ENCODE peak calls at places on chromosomes 5 and 9, in seven cellular contexts. G, Q, Z, E, B, I and A are unnamed samples.
A peak's percentile ranks its signal among the peaks of the same experiment; 100 is the strongest.

GRCh38 chr9:135344523-135344901 is 135.1 kb upstream of the PPP1R26 start:
- DNase-seq in G (no peak), Q (no peak), Z (no peak), E (no peak), B (no peak), I (no peak), A (no peak)

GRCh38 chr9:32989651-32990050 is 11.8 kb downstream of the APTX start:
- DNase-seq in G (peak; percentile 6), Q (peak; percentile 37), Z (no peak), E (no peak), B (no peak), I (no peak), A (no peak)

GRCh38 chr5:167128581-167128980 is 1162.9 kb upstream of the WWC1 start:
- DNase-seq in G (no peak), Q (no peak), Z (no peak), E (no peak), B (no peak), I (no peak), A (peak; percentile 47)

GRCh38 chr9:134475051-134475790 is 149.0 kb downstream of the RXRA start:
- DNase-seq in G (peak; percentile 30), Q (peak; percentile 81), Z (peak; percentile 81), E (peak; percentile 90), B (no peak), I (peak; percentile 93), A (no peak)

GRCh38 chr9:90970603-90971002 is 169.0 kb downstream of the SYK start:
- DNase-seq in G (no peak), Q (peak; percentile 75), Z (peak; percentile 49), E (no peak), B (no peak), I (no peak), A (peak; percentile 97)

GRCh38 chr9:21968331-21969010 is 25.7 kb downstream of the CDKN2A start:
- DNase-seq in G (no peak), Q (no peak), Z (no peak), E (no peak), B (no peak), I (peak; percentile 34), A (no peak)

GRCh38 chr9:12718482-12719026 is 25.4 kb downstream of the TYRP1 start:
- DNase-seq in G (no peak), Q (peak; percentile 93), Z (peak; percentile 44), E (no peak), B (no peak), I (peak; percentile 78), A (no peak)

GRCh38 chr5:174119386-174119785 is 73.9 kb downstream of the NSG2 start:
- DNase-seq in G (no peak), Q (no peak), Z (no peak), E (no peak), B (no peak), I (no peak), A (no peak)

GRCh38 chr5:132953710-132954109 is 9.7 kb downstream of the AFF4 start:
- DNase-seq in G (no peak), Q (no peak), Z (peak; percentile 19), E (no peak), B (no peak), I (no peak), A (no peak)

GRCh38 chr9:88658311-88658822 is 123.4 kb downstream of the NXNL2 start:
- DNase-seq in G (peak; percentile 75), Q (peak; percentile 44), Z (no peak), E (no peak), B (no peak), I (peak; percentile 83), A (peak; percentile 28)

DNA sequence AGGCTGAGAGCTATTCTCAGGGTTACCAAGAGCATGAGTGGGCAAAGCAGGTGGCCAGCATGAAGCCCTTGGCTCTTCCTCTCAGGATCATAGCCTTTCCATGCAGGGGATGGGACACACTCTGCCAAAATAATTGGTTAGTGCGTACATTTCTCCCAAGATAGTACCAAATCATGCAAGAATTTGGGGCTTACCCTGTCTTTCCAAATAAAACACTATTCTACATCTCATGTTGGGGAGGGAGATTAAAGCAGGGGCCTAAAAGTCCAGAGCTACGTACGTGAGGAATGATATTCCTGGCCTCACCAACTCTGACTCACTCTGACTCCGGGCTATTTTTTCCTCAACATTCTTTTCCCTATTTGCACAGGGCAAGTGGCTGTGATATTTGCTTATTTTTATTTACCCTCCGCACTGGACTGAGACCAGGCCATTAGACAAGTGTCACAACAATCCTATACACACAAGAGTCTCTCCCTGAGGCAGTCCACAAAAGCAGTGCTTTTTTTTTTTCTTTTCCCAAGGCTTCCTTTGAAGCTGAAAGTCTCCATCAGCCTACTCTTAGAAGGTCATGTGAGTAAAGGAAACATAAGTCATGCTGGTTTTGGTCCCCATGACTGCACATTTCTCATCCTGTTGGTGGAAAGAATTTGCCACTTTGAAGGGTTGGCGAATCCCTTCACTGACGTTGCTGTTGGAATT is 40.1 kb downstream of the TMEM252 start:
- DNase-seq in G (peak; percentile 80), Q (peak; percentile 65), Z (peak; percentile 70), E (peak; percentile 72), B (no peak), I (peak; percentile 9), A (peak; percentile 38)
- H3K27ac ChIP-seq in G (peak overlapping the region; percentile 29), Q (peak overlapping the region; percentile 74), Z (peak overlapping the region; percentile 61), E (peak overlapping the region; percentile 92), B (no peak overlapping the region), I (peak overlapping the region; percentile 75), A (no peak overlapping the region)

DNA sequence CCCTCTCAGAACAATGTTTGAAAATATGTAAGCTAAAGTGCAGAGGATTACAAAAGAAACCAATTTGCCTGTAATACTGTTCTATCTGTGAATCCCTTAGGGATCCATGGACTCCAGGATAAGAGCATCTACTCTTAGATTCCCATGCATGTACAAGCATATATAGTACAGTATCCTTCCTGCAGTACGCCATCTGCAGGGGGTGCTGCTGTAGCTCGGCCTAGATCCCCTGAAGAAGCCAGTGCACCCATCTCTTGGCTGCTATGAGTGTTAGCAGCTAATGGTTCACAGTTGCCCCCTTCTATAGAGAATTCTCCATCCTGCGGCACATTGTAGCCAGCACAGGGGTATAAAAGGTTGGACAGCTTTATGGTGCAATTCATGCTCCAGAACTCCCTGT is 61.8 kb upstream of the SLC30A5 start:
- DNase-seq in G (peak; percentile 20), Q (no peak), Z (no peak), E (no peak), B (no peak), I (no peak), A (no peak)
- TF ChIP-seq CTCF in G (no peak), Q (peak; percentile 10), Z (no peak), E (no peak), B (peak; percentile 45), I (no peak), A (no peak)

GRCh38 chr9:36144322-36145206 is 8.0 kb downstream of the GLIPR2 start:
- DNase-seq in G (no peak), Q (no peak), Z (no peak), E (no peak), B (no peak), I (no peak), A (no peak)

GRCh38 chr9:36141761-36142160 is 5.2 kb downstream of the GLIPR2 start:
- DNase-seq in G (no peak), Q (no peak), Z (no peak), E (no peak), B (no peak), I (no peak), A (no peak)

GRCh38 chr9:36142510-36143161 is 6.1 kb downstream of the GLIPR2 start:
- DNase-seq in G (no peak), Q (no peak), Z (no peak), E (no peak), B (no peak), I (no peak), A (no peak)

GRCh38 chr9:36141288-36141687 is 4.8 kb downstream of the GLIPR2 start:
- DNase-seq in G (peak; percentile 30), Q (no peak), Z (peak; percentile 41), E (no peak), B (no peak), I (peak; percentile 44), A (no peak)

GRCh38 chr9:36143242-36143641 is 6.7 kb downstream of the GLIPR2 start:
- DNase-seq in G (no peak), Q (no peak), Z (no peak), E (peak; percentile 74), B (no peak), I (no peak), A (no peak)
- H3K27ac ChIP-seq in G (peak overlapping the region; percentile 43), Q (no peak overlapping the region), Z (no peak overlapping the region), E (peak overlapping the region; percentile 94), B (no peak overlapping the region), I (no peak overlapping the region), A (no peak overlapping the region)

GRCh38 chr9:94610181-94610591 is 16.6 kb upstream of the FBP2 start:
- DNase-seq in G (no peak), Q (no peak), Z (no peak), E (no peak), B (no peak), I (peak; percentile 32), A (no peak)

GRCh38 chr9:94612071-94612470 is 18.4 kb upstream of the FBP2 start:
- DNase-seq in G (no peak), Q (no peak), Z (no peak), E (no peak), B (no peak), I (no peak), A (no peak)

GRCh38 chr9:94611638-94612068 is 18.0 kb upstream of the FBP2 start:
- DNase-seq in G (no peak), Q (no peak), Z (no peak), E (no peak), B (no peak), I (no peak), A (no peak)

GRCh38 chr9:94607340-94607695 is 13.7 kb upstream of the FBP2 start:
- DNase-seq in G (no peak), Q (no peak), Z (no peak), E (no peak), B (no peak), I (no peak), A (no peak)

DNA sequence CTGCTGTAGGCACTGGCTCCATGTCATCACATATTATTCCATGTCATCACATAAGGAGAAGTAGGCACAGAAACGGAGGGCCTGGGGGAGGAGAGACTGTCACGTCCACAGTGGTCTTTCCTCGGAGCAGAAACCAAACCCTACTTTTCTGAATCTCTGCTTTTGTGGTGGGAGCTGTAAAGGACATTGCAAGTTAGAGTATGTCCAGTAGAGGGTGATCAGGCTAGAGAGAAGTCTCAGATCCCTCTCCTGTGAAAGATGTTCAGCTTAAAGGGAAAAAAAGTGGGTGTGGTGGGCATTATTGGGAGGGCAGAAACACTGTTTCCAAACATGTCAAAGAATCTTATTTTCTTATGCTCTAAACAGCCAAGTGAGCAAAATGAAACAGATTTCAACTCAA is 19.4 kb upstream of the FBP2 start:
- DNase-seq in G (no peak), Q (no peak), Z (no peak), E (no peak), B (no peak), I (no peak), A (no peak)
- TF ChIP-seq CTCF in G (no peak), Q (no peak), Z (no peak), E (no peak), B (no peak), I (peak; percentile 20), A (no peak)

DNA sequence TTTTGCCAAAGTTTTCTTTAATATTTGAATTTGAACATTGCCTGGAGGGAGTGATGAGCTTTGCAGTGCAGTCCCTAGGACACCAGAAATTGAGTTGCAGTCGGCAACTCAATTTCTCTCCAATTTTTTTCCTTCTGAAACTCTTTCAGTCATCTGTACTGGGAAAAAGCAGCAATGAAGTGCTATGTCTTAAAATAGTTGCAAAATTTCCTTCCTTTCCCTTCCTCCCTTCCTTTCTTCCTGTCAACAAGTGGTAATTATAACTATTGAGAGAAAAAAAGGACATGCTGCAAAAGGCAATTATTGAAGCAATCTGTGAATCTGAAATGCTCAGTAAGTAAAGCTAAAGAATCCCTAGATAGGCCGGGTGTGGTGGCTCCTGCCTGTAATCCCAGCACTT is 56.0 kb downstream of the ANKRD55 start:
- DNase-seq in G (no peak), Q (no peak), Z (no peak), E (no peak), B (no peak), I (peak; percentile 76), A (no peak)
- H3K27ac ChIP-seq in G (no peak overlapping the region), Q (no peak overlapping the region), Z (no peak overlapping the region), E (no peak overlapping the region), B (no peak overlapping the region), I (no peak overlapping the region), A (no peak overlapping the region)

GRCh38 chr5:42636425-42636824 is 120.2 kb upstream of the CCDC152 start:
- DNase-seq in G (peak; percentile 18), Q (no peak), Z (no peak), E (no peak), B (peak; percentile 22), I (peak; percentile 25), A (no peak)
- TF ChIP-seq CTCF in G (peak; percentile 17), Q (peak; percentile 50), Z (no peak), E (no peak), B (peak; percentile 37), I (peak; percentile 50), A (no peak)